ENCODE peak calls at places on chromosome 2, in seven cellular contexts. T is cardiac fibroblast, L is NB4, S is GM23338, P is neural crest cell, J is heart right ventricle, R is pancreas. D is an unnamed sample.

GRCh38 chr2:5364361-5364760 is 327.8 kb upstream of the SOX11 start:
- DNase-seq in S (no peak), J (no peak), L (no peak), T (no peak), R (no peak), P (no peak), D (no peak)

GRCh38 chr2:17786727-17787126 is 29.5 kb upstream of the MSGN1 start:
- DNase-seq in R (no peak), J (no peak), S (peak), L (no peak), T (no peak), P (no peak), D (no peak)

GRCh38 chr2:21676676-21677075 is 552.9 kb downstream of the TDRD15 start:
- DNase-seq in R (no peak), J (no peak), S (no peak), P (no peak), T (peak), L (no peak), D (no peak)

GRCh38 chr2:209687261-209687660 is 84.4 kb upstream of the UNC80 start:
- DNase-seq in J (no peak), P (no peak), L (no peak), R (no peak), S (no peak), T (no peak), D (no peak)

GRCh38 chr2:131168578-131168977 is 40.8 kb upstream of the POTEE start:
- DNase-seq in T (no peak), S (no peak), R (no peak), P (no peak), L (no peak), J (no peak), D (no peak)

GRCh38 chr2:66447676-66448075 is 12.8 kb downstream of the MEIS1 start:
- DNase-seq in P (no peak), R (no peak), J (no peak), S (no peak), T (no peak), L (no peak), D (no peak)

GRCh38 chr2:216572582-216573578 is 60.3 kb upstream of the IGFBP2 start:
- DNase-seq in S (no peak), J (peak), T (peak), P (no peak), L (no peak), R (peak), D (no peak)

GRCh38 chr2:144510206-144510991 is 9.5 kb downstream of the ZEB2 start:
- DNase-seq in S (peak), T (peak), J (no peak), R (no peak), L (no peak), P (no peak), D (peak)

GRCh38 chr2:127196998-127197397 is 23.1 kb downstream of the CYP27C1 start:
- DNase-seq in L (peak), P (no peak), R (no peak), T (peak), S (peak), J (no peak), D (peak)

GRCh38 chr2:122194546-122194945 is 439.1 kb downstream of the TSN start:
- DNase-seq in T (peak), J (no peak), P (no peak), L (no peak), S (no peak), R (no peak), D (no peak)

GRCh38 chr2:189159717-189160116 is 19.8 kb downstream of the COL5A2 start:
- DNase-seq in P (no peak), R (no peak), L (no peak), S (no peak), T (no peak), J (no peak), D (no peak)

GRCh38 chr2:186966015-186966414 is 117.0 kb upstream of the ZSWIM2 start:
- DNase-seq in J (no peak), S (no peak), P (no peak), R (no peak), T (no peak), L (no peak), D (no peak)

GRCh38 chr2:190343170-190343499 is 254 bp upstream of the INPP1 start:
- DNase-seq in L (no peak), T (no peak), J (no peak), P (no peak), S (peak), R (no peak), D (no peak)

GRCh38 chr2:190343500-190344274 is at the start of gene INPP1:
- DNase-seq in J (peak), P (peak), L (peak), T (peak), S (peak), R (peak), D (peak)

GRCh38 chr2:190340369-190340768 is 3.0 kb upstream of the INPP1 start:
- DNase-seq in R (no peak), P (peak), S (peak), T (peak), L (peak), J (no peak), D (no peak)

GRCh38 chr2:190342601-190343000 is 788 bp upstream of the INPP1 start:
- DNase-seq in P (no peak), J (no peak), S (no peak), T (no peak), L (no peak), R (no peak), D (no peak)

DNA sequence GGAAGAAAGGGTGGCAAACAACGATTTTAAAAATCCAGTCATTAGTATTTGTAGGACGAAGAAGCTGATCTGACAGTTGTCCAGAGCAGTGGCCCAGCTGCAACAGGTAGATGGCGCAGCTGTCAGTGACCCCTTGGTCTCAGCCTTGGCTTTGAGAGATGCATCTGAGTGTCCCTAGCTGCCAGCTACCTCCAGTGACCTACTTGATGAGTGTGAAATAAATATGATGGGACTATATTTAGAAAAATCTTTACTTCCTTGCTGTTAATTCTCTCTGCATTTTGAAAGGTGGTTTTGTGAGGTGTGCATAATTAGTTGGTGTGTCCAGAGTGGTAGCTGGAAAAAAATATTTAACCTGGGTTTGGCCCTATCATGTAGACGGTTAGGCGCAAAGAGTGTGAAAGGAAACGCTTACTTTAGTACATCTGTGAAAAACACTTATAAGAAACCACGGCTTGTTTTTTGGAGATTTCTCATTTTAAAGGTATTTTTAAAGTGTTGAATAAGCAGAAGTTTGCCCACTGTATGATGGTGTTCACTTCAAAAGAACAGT is 962 bp downstream of the INPP1 start:
- DNase-seq in S (peak), L (peak), P (no peak), R (peak), J (no peak), T (peak), D (peak)
- TF ChIP-seq CTCF in S (peak), L (peak), P (peak), R (no peak), J (peak), T (peak), D (peak)

DNA sequence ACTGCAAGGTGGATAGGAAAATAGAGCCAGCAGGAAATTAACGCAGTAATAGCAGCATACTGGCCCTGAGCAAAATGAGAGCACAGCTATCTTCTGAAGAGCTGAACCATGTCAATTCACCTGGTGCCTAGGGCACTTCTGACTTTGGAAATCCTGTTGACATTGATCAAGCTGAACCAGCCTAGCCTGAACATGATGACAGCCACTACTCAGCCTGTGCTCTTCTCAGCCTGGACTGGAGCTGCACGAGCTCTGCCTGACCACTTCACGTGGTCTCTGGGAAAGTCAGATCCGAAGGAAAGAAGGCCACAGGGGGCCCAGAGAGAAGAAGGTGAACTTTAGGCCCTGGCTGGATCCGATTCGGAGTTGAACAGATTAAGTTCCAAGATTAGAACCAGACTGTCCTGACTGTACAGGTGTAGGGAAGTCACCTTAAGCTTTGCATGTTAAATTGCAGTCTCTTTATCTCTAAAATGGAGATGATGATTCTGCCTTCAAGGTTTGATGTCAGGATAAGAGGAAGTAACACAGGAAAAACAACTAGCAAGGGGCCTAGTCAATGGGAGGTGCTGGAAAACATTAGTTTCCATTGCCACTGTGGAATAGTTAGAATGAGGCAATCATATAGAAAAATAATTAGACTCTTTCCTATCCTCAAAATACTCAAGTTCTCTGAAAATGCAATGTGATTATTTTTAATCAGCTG is 422.1 kb downstream of the LPIN1 start:
- DNase-seq in J (no peak), P (no peak), S (no peak), R (no peak), L (no peak), T (no peak), D (no peak)
- TF ChIP-seq CTCF in J (no peak), P (no peak), S (no peak), R (no peak), L (no peak), T (no peak), D (no peak)

DNA sequence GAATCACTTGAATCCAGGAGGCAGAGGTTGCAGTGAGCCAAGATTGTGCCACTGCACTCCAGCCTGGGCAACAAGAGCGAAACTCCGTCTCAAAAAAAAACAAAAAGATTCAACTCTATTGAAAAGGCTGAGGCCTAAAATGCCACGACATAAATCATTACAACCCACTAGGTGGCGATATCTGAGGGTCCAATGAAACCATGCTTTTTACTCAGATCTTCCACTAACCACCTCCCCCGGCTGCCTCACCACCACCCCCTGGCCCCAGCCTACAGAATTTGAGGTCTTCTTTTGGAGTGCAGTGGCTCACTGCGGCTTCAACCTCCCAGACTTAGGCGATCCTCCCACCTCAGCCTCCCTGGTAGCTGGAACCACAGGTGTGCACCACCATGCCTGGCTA is 57.5 kb downstream of the AP1S3 start:
- DNase-seq in S (peak), L (peak), J (no peak), R (no peak), P (peak), T (peak), D (peak)
- TF ChIP-seq CTCF in S (peak), L (peak), J (peak), R (no peak), P (peak), T (peak), D (peak)

GRCh38 chr2:201016859-201017258 is 53.4 kb upstream of the ORC2 start:
- DNase-seq in T (no peak), L (no peak), J (no peak), P (no peak), R (no peak), S (no peak), D (no peak)

GRCh38 chr2:201024518-201024917 is 47.0 kb downstream of the HYCC2 start:
- DNase-seq in P (no peak), T (no peak), S (no peak), L (no peak), R (no peak), J (no peak), D (no peak)

GRCh38 chr2:201021914-201022313 is 49.6 kb downstream of the HYCC2 start:
- DNase-seq in L (no peak), S (no peak), R (no peak), J (no peak), P (no peak), T (no peak), D (no peak)
- TF ChIP-seq CTCF in L (no peak), S (no peak), R (no peak), J (no peak), P (no peak), T (no peak), D (no peak)